ENCODE peak calls at places on chromosomes 13 and 19, in five cellular contexts. U is mammary epithelial cell, H is H1, C is neural progenitor cell, Q is hepatocyte. J is an unnamed sample.

GRCh38 chr19:53158119-53158656 is 665 bp downstream of the ZNF347 start:
- DNase-seq in U (peak), H (no peak), C (peak), Q (peak), J (no peak)

GRCh38 chr13:50574731-50575130 is 268.8 kb downstream of the DLEU7 start:
- DNase-seq in U (no peak), H (no peak), C (no peak), Q (no peak), J (no peak)

GRCh38 chr13:20699715-20700114 is 3.8 kb upstream of the IL17D start:
- DNase-seq in U (no peak), H (no peak), C (no peak), Q (no peak), J (no peak)

GRCh38 chr19:4694211-4694987 is 24.3 kb upstream of the MYDGF start:
- DNase-seq in U (peak), H (no peak), C (no peak), Q (no peak), J (no peak)

GRCh38 chr19:9971341-9971897 is 35.1 kb upstream of the OLFM2 start:
- DNase-seq in U (no peak), H (no peak), C (no peak), Q (no peak), J (no peak)

GRCh38 chr13:103638706-103639105 is 572.5 kb upstream of the SLC10A2 start:
- DNase-seq in U (no peak), H (no peak), C (no peak), Q (no peak), J (no peak)

GRCh38 chr13:65926750-65927171 is 1303.4 kb downstream of the PCDH9 start:
- DNase-seq in U (no peak), H (peak), C (peak), Q (peak), J (no peak)

GRCh38 chr19:40154121-40154680 is 37.0 kb upstream of the MAP3K10 start:
- DNase-seq in U (no peak), H (no peak), C (no peak), Q (no peak), J (no peak)

GRCh38 chr19:10104130-10104513 is 1.6 kb upstream of the ANGPTL6 start:
- DNase-seq in U (no peak), H (no peak), C (no peak), Q (no peak), J (no peak)

GRCh38 chr19:13143135-13143534 is 7.0 kb downstream of the STX10 start:
- DNase-seq in U (peak), H (no peak), C (no peak), Q (no peak), J (no peak)

GRCh38 chr13:107817652-107818287 is 397.6 kb downstream of the LIG4 start:
- DNase-seq in U (no peak), H (no peak), C (peak), Q (no peak), J (no peak)

GRCh38 chr19:49814010-49814409 is 918 bp upstream of the FUZ start:
- DNase-seq in U (no peak), H (no peak), C (no peak), Q (no peak), J (no peak)

GRCh38 chr19:58305932-58306323 is 751 bp downstream of the ERVK3-1 start:
- DNase-seq in U (peak), H (no peak), C (no peak), Q (peak), J (peak)

GRCh38 chr19:3268763-3269162 is 44.3 kb downstream of the CELF5 start:
- DNase-seq in U (no peak), H (no peak), C (no peak), Q (no peak), J (no peak)

GRCh38 chr13:34883381-34883780 is 58.7 kb upstream of the NBEA start:
- DNase-seq in U (no peak), H (no peak), C (no peak), Q (no peak), J (no peak)

GRCh38 chr13:46495066-46495465 is 57.9 kb upstream of the LRCH1 start:
- DNase-seq in U (no peak), H (no peak), C (no peak), Q (no peak), J (no peak)

GRCh38 chr13:113814435-113814821 is 49.4 kb downstream of the GAS6 start:
- DNase-seq in U (no peak), H (no peak), C (no peak), Q (no peak), J (no peak)

GRCh38 chr13:24050292-24050711 is 110.2 kb upstream of the SPATA13 start:
- DNase-seq in U (peak), H (no peak), C (no peak), Q (no peak), J (no peak)

GRCh38 chr19:21474671-21475181 is 30.7 kb upstream of the ZNF429 start:
- DNase-seq in U (peak), H (peak), C (peak), Q (peak), J (no peak)

GRCh38 chr13:26656919-26657318 is 99.4 kb downstream of the WASF3 start:
- DNase-seq in U (peak), H (no peak), C (peak), Q (no peak), J (no peak)

DNA sequence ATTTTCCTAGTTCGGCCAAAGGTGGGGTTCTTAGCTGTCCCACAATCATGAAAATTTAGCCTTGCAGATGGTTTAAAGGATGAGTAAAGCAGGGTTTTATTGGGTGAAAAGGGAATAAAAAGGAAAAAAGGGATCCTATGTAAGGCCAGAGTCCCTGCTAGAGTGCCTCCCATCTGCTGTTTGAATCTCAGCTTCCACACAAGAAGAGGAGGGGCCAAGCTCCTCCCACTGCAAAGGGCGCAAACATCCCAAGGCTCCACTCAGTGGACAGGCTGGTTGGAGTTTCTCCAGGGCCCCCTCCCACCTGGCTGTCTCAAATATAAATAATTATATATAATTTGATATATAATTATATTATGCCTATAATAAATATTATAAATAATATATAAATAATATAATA is 1272.1 kb upstream of the PCDH20 start:
- DNase-seq in U (no peak), H (no peak), C (peak), Q (no peak), J (no peak)
- H2AFZ ChIP-seq in U (no peak), H (no peak), C (no peak), Q (no peak), J (no peak)

DNA sequence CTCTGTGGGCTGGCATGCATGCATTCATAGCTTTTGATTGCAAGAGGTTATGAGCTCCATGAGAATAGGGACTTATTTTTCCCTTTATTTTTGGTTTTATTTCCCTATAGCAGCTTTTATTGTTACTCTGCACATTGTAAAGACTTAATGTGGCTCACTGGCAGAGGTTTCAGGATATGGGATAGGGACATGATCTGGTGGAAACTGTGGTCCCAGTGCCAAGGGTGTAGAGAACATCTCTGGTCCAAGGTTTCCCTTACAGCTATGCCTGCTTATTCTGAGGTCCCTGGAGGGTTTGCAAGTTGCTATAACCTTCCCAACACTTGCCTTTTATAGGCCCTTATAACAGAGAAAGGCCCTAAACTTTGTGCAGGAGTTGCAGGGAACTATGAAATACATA is 33.6 kb downstream of the LMO7 start:
- DNase-seq in U (no peak), H (no peak), C (no peak), Q (peak), J (no peak)
- H3K27ac ChIP-seq in U (no peak), H (no peak), C (no peak), Q (peak), J (no peak)

DNA sequence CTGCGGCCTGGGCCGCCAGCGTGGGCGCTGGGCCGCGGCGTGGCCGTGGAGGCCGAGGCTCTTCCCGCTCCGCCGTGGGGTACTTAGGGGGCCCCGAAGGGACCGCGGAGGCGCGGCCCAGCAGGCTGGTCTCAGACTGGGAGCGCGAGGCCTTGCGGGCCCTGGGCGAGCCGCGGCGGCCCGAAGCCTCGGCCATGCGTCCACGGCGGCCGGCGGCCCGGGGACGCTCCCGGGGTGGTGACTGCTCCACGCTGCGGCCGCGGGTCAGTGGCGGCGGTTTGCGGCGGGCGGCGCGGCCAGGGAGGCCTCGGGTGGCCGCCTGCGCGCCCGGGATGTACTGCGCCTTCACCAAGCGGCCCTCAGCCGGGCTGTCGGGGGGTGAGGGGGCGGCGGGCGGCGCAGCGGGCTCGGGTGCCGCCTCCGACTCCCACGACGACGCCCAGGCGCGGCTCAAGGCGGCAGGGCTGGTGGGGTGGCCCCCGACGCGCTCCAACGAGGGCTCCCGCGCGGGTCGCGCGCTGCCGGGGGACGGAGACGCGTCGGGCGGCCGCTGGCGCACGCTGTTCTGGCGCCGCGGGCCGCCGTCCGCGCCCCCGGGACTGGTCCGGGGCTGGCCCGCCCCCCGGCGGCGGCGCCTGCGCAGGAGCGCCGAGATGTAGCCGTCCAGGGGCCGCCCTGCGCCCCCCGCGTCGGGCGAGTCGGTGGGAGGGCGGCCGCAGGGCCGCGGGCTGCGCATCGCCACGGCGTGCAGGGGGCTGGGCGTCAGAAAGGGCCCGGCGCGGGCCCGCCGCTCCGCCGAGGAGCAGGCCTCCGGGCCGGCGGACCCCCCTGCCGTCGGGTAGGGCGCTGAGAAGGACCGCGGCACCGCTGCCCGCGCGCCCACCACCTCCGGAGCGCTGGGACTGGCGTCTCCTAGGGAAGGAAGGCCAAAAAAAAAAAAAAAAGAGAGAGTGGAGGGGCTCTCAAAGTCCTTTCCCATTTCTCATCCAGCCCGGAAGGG is 11.7 kb downstream of the DACT3 start:
- DNase-seq in U (no peak), H (no peak), C (peak), Q (no peak), J (no peak)
- TF ChIP-seq EZH2 in U (no peak), H (peak), C (peak), Q (peak), J (no peak)

DNA sequence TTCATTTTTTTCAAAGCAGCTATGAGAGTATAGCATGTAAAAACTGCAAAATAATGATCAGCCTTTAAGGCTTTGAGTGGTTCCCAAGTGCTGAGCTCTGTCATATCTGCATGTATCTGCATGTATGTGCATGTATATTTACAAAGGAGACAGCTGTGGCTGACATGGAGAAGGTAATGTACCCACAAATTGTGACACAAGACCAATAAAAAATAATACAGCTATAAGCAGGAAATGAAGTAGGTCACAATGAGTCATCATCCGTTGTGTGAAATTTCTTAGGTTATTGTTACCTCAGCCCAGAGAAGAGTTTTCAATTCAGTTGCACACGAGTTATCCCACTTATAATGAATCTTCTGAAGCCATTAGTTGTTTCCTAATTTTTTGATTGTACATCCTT is 60.9 kb upstream of the MED4 start:
- DNase-seq in U (peak), H (no peak), C (no peak), Q (no peak), J (no peak)
- H2AFZ ChIP-seq in U (no peak), H (no peak), C (no peak), Q (no peak), J (no peak)

GRCh38 chr19:6668696-6669095 is 1.3 kb downstream of the TNFSF14 start:
- DNase-seq in U (no peak), H (no peak), C (no peak), Q (no peak), J (no peak)
- H3K27ac ChIP-seq in U (no peak), H (no peak), C (no peak), Q (no peak), J (no peak)

GRCh38 chr19:15469513-15470297 is 5.4 kb upstream of the RASAL3 start:
- DNase-seq in U (no peak), H (no peak), C (peak), Q (no peak), J (no peak)
- TF ChIP-seq EZH2 in U (no peak), H (peak), C (peak), Q (no peak), J (no peak)

DNA sequence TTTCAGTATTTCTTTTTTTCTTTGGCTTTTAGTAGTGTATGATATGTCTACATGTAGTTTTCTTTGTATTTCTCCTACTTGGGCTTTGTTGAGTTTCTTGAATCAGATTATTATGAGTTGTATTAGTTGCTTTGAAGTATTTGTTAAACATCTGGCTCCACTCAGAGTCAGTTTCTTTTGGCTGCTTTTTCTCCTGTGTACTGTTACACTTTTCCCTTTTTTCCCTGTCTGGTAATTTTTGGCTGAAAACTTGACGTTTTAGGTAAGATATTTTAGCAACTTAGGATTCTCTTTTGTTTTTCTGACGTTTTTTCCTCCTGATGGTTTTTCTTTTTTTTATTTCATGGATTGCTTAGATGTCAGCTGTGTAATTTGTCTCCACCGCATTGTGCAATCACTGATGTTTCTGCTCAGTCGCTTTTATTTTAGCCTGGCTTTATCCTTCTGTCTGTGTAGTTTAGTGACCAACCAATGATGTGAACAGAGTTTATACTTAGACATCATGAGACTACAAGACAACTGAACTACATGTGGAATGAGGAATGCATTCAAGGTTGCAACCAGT is 20.7 kb downstream of the RFC3 start:
- DNase-seq in U (no peak), H (no peak), C (no peak), Q (no peak), J (no peak)
- H2AFZ ChIP-seq in U (no peak), H (no peak), C (no peak), Q (no peak), J (no peak)

GRCh38 chr19:45747513-45747912 is 14.3 kb downstream of the MEIOSIN start:
- DNase-seq in U (no peak), H (no peak), C (no peak), Q (no peak), J (no peak)
- H3K27ac ChIP-seq in U (no peak), H (no peak), C (no peak), Q (no peak), J (no peak)

J was measured in MM.1S.